ENCODE peak calls at places on chromosomes 4 and X, in seven cellular contexts. O, R, G, K, J, A and P are unnamed samples.

GRCh38 chr4:57147335-57148060 is 37.3 kb upstream of the IGFBP7 start:
- DNase-seq in J (no peak), G (peak; percentile 80), A (no peak), R (no peak), O (peak; percentile 75), K (no peak), P (no peak)

GRCh38 chrX:110853610-110854009 is 58.0 kb upstream of the CHRDL1 start:
- DNase-seq in R (peak; percentile 54), A (peak; percentile 10), J (no peak), O (no peak), K (peak; percentile 52), G (peak; percentile 9), P (no peak)

GRCh38 chrX:100648601-100649417 is 4.8 kb downstream of the SRPX2 start:
- DNase-seq in J (no peak), R (peak; percentile 76), O (peak; percentile 84), G (peak; percentile 96), A (no peak), K (no peak), P (no peak)

GRCh38 chrX:52923781-52924241 is 26.7 kb downstream of the FAM156B start:
- DNase-seq in G (peak; percentile 43), R (no peak), K (no peak), J (no peak), A (peak; percentile 4), O (peak; percentile 69), P (no peak)

GRCh38 chr4:161252520-161253141 is 911.2 kb downstream of the FSTL5 start:
- DNase-seq in R (peak; percentile 30), J (no peak), O (peak; percentile 0), G (peak; percentile 33), A (peak; percentile 26), K (no peak), P (no peak)

GRCh38 chr4:160928482-160928881 is 1235.3 kb downstream of the FSTL5 start:
- DNase-seq in G (peak; percentile 42), R (peak; percentile 8), A (no peak), J (no peak), O (no peak), K (no peak), P (no peak)

GRCh38 chr4:150056569-150056968 is 21.7 kb upstream of the DCLK2 start:
- DNase-seq in K (no peak), O (peak; percentile 70), G (peak; percentile 85), J (no peak), R (no peak), A (no peak), P (no peak)

GRCh38 chr4:173318648-173319211 is 15.4 kb downstream of the HMGB2 start:
- DNase-seq in R (peak; percentile 18), J (no peak), G (peak; percentile 56), K (no peak), A (no peak), O (peak; percentile 74), P (no peak)

GRCh38 chrX:112008724-112009123 is 73.9 kb downstream of the TRPC5 start:
- DNase-seq in O (no peak), A (no peak), R (no peak), G (no peak), J (no peak), K (no peak), P (no peak)

GRCh38 chr4:52574036-52574435 is 85.1 kb downstream of the USP46 start:
- DNase-seq in G (peak; percentile 55), O (peak; percentile 19), K (no peak), A (no peak), J (no peak), R (no peak), P (no peak)

GRCh38 chrX:54808109-54808604 is 612 bp downstream of the MAGED2 start:
- DNase-seq in A (peak; percentile 14), K (peak; percentile 76), R (no peak), J (no peak), O (no peak), G (peak; percentile 62), P (peak; percentile 70)

GRCh38 chr4:38943355-38943754 is 75.7 kb downstream of the FAM114A1 start:
- DNase-seq in A (no peak), G (peak; percentile 86), K (no peak), O (peak; percentile 85), R (no peak), J (no peak), P (no peak)

GRCh38 chr4:6795821-6796220 is 13.3 kb downstream of the KIAA0232 start:
- DNase-seq in K (no peak), A (no peak), G (no peak), R (no peak), O (no peak), J (no peak), P (no peak)

GRCh38 chr4:22573198-22573597 is 57.3 kb upstream of the ADGRA3 start:
- DNase-seq in A (no peak), O (no peak), G (no peak), K (no peak), R (no peak), J (no peak), P (no peak)

GRCh38 chr4:19880205-19880604 is 371.5 kb upstream of the SLIT2 start:
- DNase-seq in K (no peak), A (no peak), G (peak; percentile 72), O (peak; percentile 12), J (no peak), R (peak; percentile 19), P (no peak)

GRCh38 chr4:76374744-76375143 is 46.2 kb downstream of the CCDC158 start:
- DNase-seq in R (no peak), J (no peak), O (no peak), K (no peak), G (no peak), A (no peak), P (no peak)

GRCh38 chr4:168619266-168619631 is 122.4 kb downstream of the PALLD start:
- DNase-seq in K (no peak), R (no peak), A (no peak), J (no peak), O (peak; percentile 43), G (no peak), P (no peak)

GRCh38 chr4:184168406-184169019 is 49.2 kb downstream of the ENPP6 start:
- DNase-seq in O (peak; percentile 47), G (peak; percentile 59), K (peak; percentile 90), R (peak; percentile 95), A (peak; percentile 68), J (peak; percentile 77), P (peak; percentile 64)

GRCh38 chr4:147942729-147943128 is 210.8 kb downstream of the ARHGAP10 start:
- DNase-seq in R (peak; percentile 23), G (no peak), A (no peak), O (peak; percentile 47), J (no peak), K (no peak), P (no peak)

GRCh38 chr4:116055857-116056827 is 942.7 kb upstream of the NDST4 start:
- DNase-seq in K (no peak), J (no peak), O (no peak), G (peak; percentile 6), A (no peak), R (peak; percentile 12), P (no peak)

GRCh38 chr4:85842540-85842939 is 367.6 kb downstream of the ARHGAP24 start:
- DNase-seq in O (peak; percentile 20), G (peak; percentile 42), A (no peak), K (no peak), J (no peak), R (no peak), P (no peak)

GRCh38 chr4:53605783-53606182 is 14.5 kb upstream of the LNX1 start:
- DNase-seq in K (no peak), J (no peak), R (no peak), G (peak; percentile 61), A (peak; percentile 73), O (peak; percentile 53), P (no peak)
- H3K79me1 ChIP-seq in K (no peaks in the 10 kb centered on the region), J (no peaks in the 10 kb centered on the region), R (no peaks in the 10 kb centered on the region), G (no peaks in the 10 kb centered on the region), A (no peaks in the 10 kb centered on the region), O (no peaks in the 10 kb centered on the region), P (no peaks in the 10 kb centered on the region)

DNA sequence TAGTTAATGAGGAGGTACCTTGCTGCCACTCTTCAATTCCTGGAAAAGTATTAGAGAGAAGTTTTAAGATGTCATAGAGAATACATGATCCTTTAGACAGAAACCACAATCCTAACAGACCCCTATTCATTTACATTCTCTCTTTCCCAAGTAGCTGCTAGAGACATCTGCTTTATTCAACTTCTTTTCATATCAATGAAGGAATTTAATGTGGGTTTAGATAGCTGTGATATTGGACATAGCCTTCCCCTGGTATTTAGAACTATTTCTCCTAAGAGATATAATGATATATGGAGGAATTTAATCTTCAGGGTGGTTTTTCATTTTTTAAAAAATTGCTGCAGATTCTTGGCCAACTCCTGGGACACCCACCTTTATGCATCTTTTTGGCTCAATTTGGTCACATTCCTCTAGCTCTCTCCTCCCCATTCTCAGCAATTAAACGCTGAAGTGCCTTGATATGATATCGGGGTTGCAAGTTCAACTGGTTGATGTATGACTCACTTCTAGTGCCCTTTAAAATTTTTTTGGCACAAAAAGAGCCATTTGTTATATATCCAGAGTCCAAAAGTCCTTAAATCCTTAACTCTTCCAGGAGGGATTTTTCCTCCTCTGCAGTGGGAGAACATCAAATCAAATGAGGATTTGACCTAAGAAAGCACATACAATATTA is 57.6 kb downstream of the DOCK11 start:
- DNase-seq in G (no peak), J (no peak), O (no peak), K (no peak), R (no peak), A (no peak), P (no peak)
- H3K79me1 ChIP-seq in G (no peaks in the 10 kb centered on the region), J (no peaks in the 10 kb centered on the region), O (no peaks in the 10 kb centered on the region), K (no peaks in the 10 kb centered on the region), R (no peaks in the 10 kb centered on the region), A (no peaks in the 10 kb centered on the region), P (no peaks in the 10 kb centered on the region)

DNA sequence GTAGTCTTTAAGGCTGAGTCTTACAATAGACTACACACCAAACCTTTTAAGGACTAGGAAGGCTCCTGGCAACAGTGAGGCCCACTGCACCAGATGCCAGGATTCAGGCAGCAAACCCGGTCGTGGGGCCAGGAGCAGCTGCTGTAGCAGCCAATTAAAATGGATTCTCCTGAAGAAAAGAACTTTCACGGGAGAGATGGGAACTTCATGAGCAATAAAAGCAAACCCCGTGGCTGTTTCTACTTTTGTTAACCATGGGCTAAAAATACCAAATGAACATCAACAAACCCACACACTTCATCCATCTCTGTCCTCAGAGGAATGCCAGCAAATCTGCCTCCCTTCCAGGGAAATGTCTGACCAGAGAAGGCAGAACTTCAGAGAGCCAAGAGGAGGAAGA is 101.3 kb downstream of the BTC start:
- DNase-seq in O (peak; percentile 52), R (no peak), G (peak; percentile 25), A (no peak), J (no peak), K (no peak), P (no peak)
- H3K79me1 ChIP-seq in O (no peaks in the 10 kb centered on the region), R (no peaks in the 10 kb centered on the region), G (no peaks in the 10 kb centered on the region), A (no peaks in the 10 kb centered on the region), J (no peaks in the 10 kb centered on the region), K (no peaks in the 10 kb centered on the region), P (no peaks in the 10 kb centered on the region)

GRCh38 chrX:69161371-69161770 is 3.9 kb downstream of the PJA1 start:
- DNase-seq in R (no peak), G (no peak), O (no peak), A (no peak), J (no peak), K (peak; percentile 8), P (no peak)
- H3K79me1 ChIP-seq in R (no peaks in the 10 kb centered on the region), G (peaks cover 6% of the 10 kb centered on the region), O (peaks cover 8% of the 10 kb centered on the region), A (peaks cover 5% of the 10 kb centered on the region), J (no peaks in the 10 kb centered on the region), K (no peaks in the 10 kb centered on the region), P (peaks cover 10% of the 10 kb centered on the region)